ENCODE peak calls at places on chromosomes 16 and 17, in ten cellular contexts. B is heart left ventricle; H is upper lobe of right lung; D is cardiac muscle cell; I is fibroblast of lung; Z is CD8-positive, alpha-beta T cell; N is PC-3; M is lung; R is adrenal gland; F is mesendoderm. K is an unnamed sample.

GRCh38 chr16:8493885-8494487 is 96.3 kb downstream of the TMEM114 start:
- DNase-seq in B (no peak), H (no peak), D (no peak), I (no peak), Z (no peak), N (no peak), M (no peak), R (no peak), F (peak; percentile 55), K (no peak)

GRCh38 chr17:64002658-64003525 is 4.7 kb downstream of the PRR29 start:
- DNase-seq in B (no peak), H (no peak), D (no peak), I (no peak), Z (no peak), N (no peak), M (no peak), R (peak; percentile 6), F (no peak), K (no peak)

GRCh38 chr17:50192873-50193274 is 8.6 kb downstream of the COL1A1 start:
- DNase-seq in B (no peak), H (no peak), D (no peak), I (no peak), Z (peak; percentile 16), N (no peak), M (no peak), R (no peak), F (no peak), K (no peak)

GRCh38 chr17:38572665-38573365 is 32.9 kb downstream of the SRCIN1 start:
- DNase-seq in B (no peak), H (no peak), D (peak; percentile 83), I (no peak), Z (no peak), N (peak; percentile 13), M (no peak), R (no peak), F (peak; percentile 91), K (no peak)

GRCh38 chr16:89355036-89355435 is 135.3 kb downstream of the ANKRD11 start:
- DNase-seq in B (no peak), H (peak; percentile 59), D (no peak), I (no peak), Z (no peak), N (no peak), M (no peak), R (no peak), F (no peak), K (no peak)

GRCh38 chr17:60645918-60646523 is 31.6 kb upstream of the BCAS3 start:
- DNase-seq in B (no peak), H (no peak), D (no peak), I (no peak), Z (no peak), N (no peak), M (no peak), R (no peak), F (no peak), K (no peak)

GRCh38 chr17:63698381-63698885 is 1.5 kb downstream of the LIMD2 start:
- DNase-seq in B (no peak), H (no peak), D (no peak), I (no peak), Z (peak; percentile 26), N (no peak), M (no peak), R (no peak), F (no peak), K (no peak)

GRCh38 chr16:49378238-49378637 is 4.6 kb downstream of the C16orf78 start:
- DNase-seq in B (no peak), H (no peak), D (no peak), I (no peak), Z (no peak), N (no peak), M (no peak), R (no peak), F (no peak), K (no peak)

GRCh38 chr16:83929811-83930555 is 23.1 kb upstream of the OSGIN1 start:
- DNase-seq in B (no peak), H (no peak), D (peak; percentile 33), I (no peak), Z (no peak), N (no peak), M (no peak), R (no peak), F (no peak), K (no peak)

GRCh38 chr17:70308619-70309018 is 139.3 kb downstream of the KCNJ2 start:
- DNase-seq in B (no peak), H (no peak), D (no peak), I (no peak), Z (no peak), N (no peak), M (no peak), R (no peak), F (no peak), K (no peak)

GRCh38 chr17:1888741-1889140 is 58.9 kb downstream of the RPA1 start:
- DNase-seq in B (no peak), H (peak; percentile 20), D (no peak), I (no peak), Z (no peak), N (no peak), M (no peak), R (no peak), F (no peak), K (no peak)
- H3K36me3 ChIP-seq in B (peaks cover 22% of the 10 kb centered on the region), H (peaks cover 97% of the 10 kb centered on the region), D (peaks cover 31% of the 10 kb centered on the region), I (peaks cover 15% of the 10 kb centered on the region), Z (peaks cover 48% of the 10 kb centered on the region), N (peaks cover 39% of the 10 kb centered on the region), M (peaks cover 35% of the 10 kb centered on the region), R (no peaks in the 10 kb centered on the region), F (peaks cover 18% of the 10 kb centered on the region), K (peaks cover 32% of the 10 kb centered on the region)

DNA sequence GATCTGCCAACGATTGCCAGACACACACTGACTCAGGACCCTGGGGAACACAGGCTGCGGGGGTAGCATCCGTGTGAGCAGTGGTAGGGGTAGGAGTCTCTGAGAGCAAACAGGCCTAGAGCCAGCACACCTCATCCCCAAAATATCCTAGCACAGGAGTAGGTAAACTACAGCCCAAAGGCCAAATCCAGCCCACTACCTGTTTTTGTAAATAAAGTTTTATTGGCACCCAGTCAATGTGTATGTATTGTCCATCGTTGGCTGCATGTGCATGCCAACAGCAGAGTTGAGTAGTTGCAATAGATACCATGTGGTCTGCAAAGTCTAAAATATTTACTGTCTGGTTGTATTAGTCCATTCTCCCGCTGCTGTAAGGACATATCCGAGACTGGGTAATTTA is 55.5 kb upstream of the GPRC5B start:
- DNase-seq in B (no peak), H (no peak), D (no peak), I (no peak), Z (no peak), N (no peak), M (no peak), R (no peak), F (no peak), K (peak; percentile 9)
- H3K27me3 ChIP-seq in B (no peaks in the 10 kb centered on the region), H (peaks cover 4% of the 10 kb centered on the region), D (no peaks in the 10 kb centered on the region), I (no peaks in the 10 kb centered on the region), Z (no peaks in the 10 kb centered on the region), N (peaks cover 5% of the 10 kb centered on the region), M (no peaks in the 10 kb centered on the region), R (peaks cover 8% of the 10 kb centered on the region), F (no peaks in the 10 kb centered on the region), K (peaks cover 1% of the 10 kb centered on the region)

GRCh38 chr17:56898874-56899273 is 15.0 kb downstream of the TRIM25 start:
- DNase-seq in B (no peak), H (no peak), D (no peak), I (no peak), Z (no peak), N (no peak), M (no peak), R (no peak), F (no peak), K (no peak)

GRCh38 chr17:56908061-56908542 is 5.7 kb downstream of the TRIM25 start:
- DNase-seq in B (peak; percentile 75), H (peak; percentile 83), D (no peak), I (no peak), Z (peak; percentile 39), N (peak; percentile 70), M (peak; percentile 57), R (peak; percentile 69), F (no peak), K (no peak)

GRCh38 chr17:56902350-56902749 is 11.5 kb downstream of the TRIM25 start:
- DNase-seq in B (no peak), H (no peak), D (no peak), I (no peak), Z (no peak), N (peak; percentile 94), M (no peak), R (no peak), F (peak; percentile 34), K (peak; percentile 96)

GRCh38 chr17:56899403-56899802 is 14.4 kb downstream of the TRIM25 start:
- DNase-seq in B (no peak), H (no peak), D (no peak), I (no peak), Z (no peak), N (no peak), M (no peak), R (no peak), F (no peak), K (no peak)

DNA sequence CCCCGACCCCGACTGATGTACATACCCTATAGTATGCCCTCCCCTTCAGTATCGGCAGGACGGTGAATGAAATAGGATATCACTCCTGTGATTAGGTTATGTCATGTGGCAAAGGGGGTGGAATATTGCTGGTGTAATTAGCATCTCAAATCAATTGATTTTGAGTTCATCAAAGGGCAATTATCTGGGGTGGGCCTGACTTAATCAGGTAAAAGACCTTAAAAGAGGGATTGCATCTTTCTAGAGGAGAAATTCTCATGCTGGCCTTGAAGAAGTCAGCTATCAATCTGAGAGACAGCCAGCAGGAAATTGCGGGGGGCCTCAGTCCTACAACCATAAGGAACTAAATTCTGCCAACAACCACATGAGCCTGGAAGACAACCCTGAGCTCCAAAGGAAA is 10.3 kb downstream of the TRIM25 start:
- DNase-seq in B (no peak), H (no peak), D (no peak), I (no peak), Z (no peak), N (no peak), M (no peak), R (no peak), F (no peak), K (no peak)
- H3K36me3 ChIP-seq in B (peaks cover 36% of the 10 kb centered on the region), H (peaks cover 99% of the 10 kb centered on the region), D (peaks cover 4% of the 10 kb centered on the region), I (peaks cover 30% of the 10 kb centered on the region), Z (peaks cover 64% of the 10 kb centered on the region), N (peaks cover 84% of the 10 kb centered on the region), M (peaks cover 61% of the 10 kb centered on the region), R (no peaks in the 10 kb centered on the region), F (no peaks in the 10 kb centered on the region), K (peaks cover 100% of the 10 kb centered on the region)

GRCh38 chr16:57522960-57523359 is 13.4 kb downstream of the CCDC102A start:
- DNase-seq in B (no peak), H (no peak), D (no peak), I (no peak), Z (no peak), N (no peak), M (no peak), R (no peak), F (no peak), K (no peak)

GRCh38 chr16:57526498-57526897 is 9.9 kb downstream of the CCDC102A start:
- DNase-seq in B (no peak), H (no peak), D (no peak), I (no peak), Z (no peak), N (no peak), M (no peak), R (no peak), F (no peak), K (no peak)

GRCh38 chr16:57527610-57528360 is 8.6 kb downstream of the CCDC102A start:
- DNase-seq in B (no peak), H (peak; percentile 33), D (no peak), I (no peak), Z (no peak), N (no peak), M (no peak), R (no peak), F (no peak), K (no peak)

GRCh38 chr16:57527027-57527426 is 9.3 kb downstream of the CCDC102A start:
- DNase-seq in B (peak; percentile 12), H (peak; percentile 40), D (no peak), I (no peak), Z (no peak), N (no peak), M (no peak), R (no peak), F (no peak), K (no peak)

GRCh38 chr16:57525761-57526160 is 10.6 kb downstream of the CCDC102A start:
- DNase-seq in B (no peak), H (no peak), D (no peak), I (no peak), Z (no peak), N (no peak), M (no peak), R (no peak), F (no peak), K (no peak)
- H3K27me3 ChIP-seq in B (peaks cover 6% of the 10 kb centered on the region), H (no peaks in the 10 kb centered on the region), D (no peaks in the 10 kb centered on the region), I (no peaks in the 10 kb centered on the region), Z (no peaks in the 10 kb centered on the region), N (no peaks in the 10 kb centered on the region), M (no peaks in the 10 kb centered on the region), R (no peaks in the 10 kb centered on the region), F (no peaks in the 10 kb centered on the region), K (no peaks in the 10 kb centered on the region)